ENCODE peak calls at places on chromosome 14, in four cellular contexts. E is trophoblast cell, Z is ovary, M is aorta. D is an unnamed sample.

GRCh38 chr14:24081739-24082204 is 10.4 kb downstream of the CPNE6 start:
- DNase-seq in E (peak; percentile 3), Z (no peak), M (no peak), D (no peak)

GRCh38 chr14:55851301-55851700 is 266.9 kb upstream of the PELI2 start:
- DNase-seq in E (no peak), Z (no peak), M (no peak), D (no peak)

GRCh38 chr14:32077081-32078029 is at the start of gene ARHGAP5:
- DNase-seq in E (peak; percentile 41), Z (peak; percentile 56), M (no peak), D (peak; percentile 5)

GRCh38 chr14:26887842-26888241 is 290.0 kb upstream of the NOVA1 start:
- DNase-seq in E (no peak), Z (peak; percentile 50), M (no peak), D (no peak)

GRCh38 chr14:58919262-58919661 is 269.2 kb upstream of the DAAM1 start:
- DNase-seq in E (no peak), Z (no peak), M (no peak), D (no peak)

GRCh38 chr14:39102265-39102968 is 618 bp downstream of the SEC23A start:
- DNase-seq in E (peak; percentile 72), Z (no peak), M (no peak), D (no peak)

GRCh38 chr14:20564501-20564997 is 3.7 kb upstream of the RNASE9 start:
- DNase-seq in E (no peak), Z (no peak), M (no peak), D (no peak)

GRCh38 chr14:91358654-91359210 is 58.9 kb downstream of the CCDC88C start:
- DNase-seq in E (no peak), Z (no peak), M (no peak), D (no peak)

GRCh38 chr14:58146399-58146798 is 5.6 kb downstream of the ARMH4 start:
- DNase-seq in E (no peak), Z (no peak), M (no peak), D (no peak)

GRCh38 chr14:61632401-61633195 is 62.7 kb upstream of the HIF1A start:
- DNase-seq in E (no peak), Z (no peak), M (no peak), D (no peak)

GRCh38 chr14:75833326-75834020 is 148.3 kb downstream of the TGFB3 start:
- DNase-seq in E (peak; percentile 93), Z (no peak), M (no peak), D (no peak)

GRCh38 chr14:84208451-84208850 is 1321.5 kb upstream of the FLRT2 start:
- DNase-seq in E (no peak), Z (no peak), M (no peak), D (no peak)

GRCh38 chr14:98393527-98393926 is 878.5 kb downstream of the BCL11B start:
- DNase-seq in E (no peak), Z (no peak), M (no peak), D (no peak)

GRCh38 chr14:78519863-78520262 is 349.7 kb downstream of the NRXN3 start:
- DNase-seq in E (peak; percentile 52), Z (no peak), M (no peak), D (no peak)

GRCh38 chr14:22650960-22651521 is 6.9 kb upstream of the OR6J1 start:
- DNase-seq in E (no peak), Z (no peak), M (no peak), D (no peak)

GRCh38 chr14:53032161-53032803 is 81.4 kb upstream of the FERMT2 start:
- DNase-seq in E (peak; percentile 75), Z (no peak), M (no peak), D (no peak)

GRCh38 chr14:58078068-58078467 is 73.9 kb downstream of the ARMH4 start:
- DNase-seq in E (no peak), Z (no peak), M (no peak), D (no peak)

GRCh38 chr14:54175298-54175942 is 218.8 kb upstream of the BMP4 start:
- DNase-seq in E (peak; percentile 92), Z (peak; percentile 71), M (no peak), D (no peak)

GRCh38 chr14:104603623-104604401 is 760 bp downstream of the TMEM179 start:
- DNase-seq in E (no peak), Z (peak; percentile 9), M (no peak), D (no peak)

GRCh38 chr14:21219561-21220111 is 49.6 kb downstream of the HNRNPC start:
- DNase-seq in E (no peak), Z (no peak), M (no peak), D (no peak)

GRCh38 chr14:104443391-104444158 is 136.0 kb upstream of the C14orf180 start:
- DNase-seq in E (peak; percentile 1), Z (no peak), M (peak; percentile 61), D (no peak)

GRCh38 chr14:99598774-99599173 is 5.2 kb downstream of the CCDC85C start:
- DNase-seq in E (no peak), Z (no peak), M (no peak), D (no peak)

GRCh38 chr14:33762462-33762861 is 188.4 kb downstream of the EGLN3 start:
- DNase-seq in E (no peak), Z (no peak), M (no peak), D (no peak)

GRCh38 chr14:52286659-52287649 is 19.5 kb downstream of the PTGDR start:
- DNase-seq in E (no peak), Z (no peak), M (no peak), D (no peak)

GRCh38 chr14:62162998-62163589 is 400.9 kb downstream of the SNAPC1 start:
- DNase-seq in E (peak; percentile 75), Z (no peak), M (no peak), D (no peak)

GRCh38 chr14:65696801-65697200 is 284.3 kb downstream of the FUT8 start:
- DNase-seq in E (no peak), Z (no peak), M (no peak), D (no peak)

GRCh38 chr14:45038865-45039264 is 45.1 kb upstream of the PRPF39 start:
- DNase-seq in E (no peak), Z (no peak), M (no peak), D (no peak)

GRCh38 chr14:76872796-76873432 is 46.7 kb downstream of the LRRC74A start:
- DNase-seq in E (peak; percentile 74), Z (peak; percentile 70), M (peak; percentile 83), D (peak; percentile 82)

GRCh38 chr14:94769413-94770250 is at the start of gene GSC:
- DNase-seq in E (peak; percentile 15), Z (peak; percentile 21), M (peak; percentile 82), D (no peak)

GRCh38 chr14:53529519-53529918 is 376.4 kb upstream of the DDHD1 start:
- DNase-seq in E (no peak), Z (no peak), M (no peak), D (no peak)

GRCh38 chr14:22489247-22489551 is 99.8 kb downstream of the DAD1 start:
- DNase-seq in E (no peak), Z (no peak), M (no peak), D (no peak)

GRCh38 chr14:85565862-85566296 is 35.9 kb downstream of the FLRT2 start:
- DNase-seq in E (peak; percentile 40), Z (no peak), M (no peak), D (no peak)

GRCh38 chr14:77407158-77407557 is 16.2 kb downstream of the NOXRED1 start:
- DNase-seq in E (no peak), Z (no peak), M (no peak), D (no peak)

GRCh38 chr14:28875937-28876910 is 109.6 kb downstream of the FOXG1 start:
- DNase-seq in E (no peak), Z (no peak), M (no peak), D (no peak)

GRCh38 chr14:54627718-54628345 is 60.9 kb downstream of the SAMD4A start:
- DNase-seq in E (no peak), Z (peak; percentile 63), M (no peak), D (peak; percentile 11)

DNA sequence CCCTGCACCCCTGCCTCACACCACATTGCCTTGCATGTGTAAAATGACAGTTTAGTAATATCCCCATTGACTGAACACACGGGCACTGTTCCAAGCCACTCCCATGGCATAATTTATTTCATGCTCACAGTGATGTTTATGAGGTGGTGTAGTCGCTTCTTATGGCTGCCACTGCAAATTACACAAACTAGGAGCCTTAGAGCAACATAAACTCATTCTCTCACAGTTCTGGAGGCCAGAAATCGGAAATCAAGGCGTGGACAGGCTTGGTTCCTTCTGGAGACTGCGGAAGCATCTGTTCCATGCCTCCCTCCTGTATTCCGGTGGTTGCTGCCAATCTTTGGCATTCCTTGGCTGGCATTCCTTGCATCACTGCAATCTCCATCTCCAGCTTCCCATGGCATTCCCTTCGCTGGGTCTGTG is 97.3 kb downstream of the RIN3 start:
- DNase-seq in E (no peak), Z (no peak), M (no peak), D (no peak)
- H3K4me1 ChIP-seq in E (peaks cover 5% of the 10 kb centered on the region), Z (no peaks in the 10 kb centered on the region), M (no peaks in the 10 kb centered on the region), D (peaks cover 50% of the 10 kb centered on the region)

DNA sequence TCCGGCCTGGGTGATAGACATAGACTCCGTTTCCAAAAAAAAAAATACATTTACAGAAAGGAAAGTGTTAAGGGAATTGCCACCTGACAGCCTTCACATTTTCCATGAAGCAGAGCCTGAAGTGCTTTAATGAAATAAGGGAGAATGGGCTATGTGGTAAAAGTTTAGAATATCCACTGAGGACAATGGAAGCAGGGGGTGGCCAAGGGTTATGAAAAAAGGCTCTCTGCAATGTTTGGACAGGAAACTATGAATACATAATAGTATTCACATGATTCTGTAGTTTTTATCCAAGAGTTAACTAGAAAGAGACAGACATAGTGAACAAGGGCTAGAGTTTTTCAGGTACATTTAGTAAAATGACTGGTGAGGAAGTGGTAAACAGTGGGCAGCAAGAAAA is 75.3 kb downstream of the COCH start:
- DNase-seq in E (no peak), Z (no peak), M (no peak), D (no peak)
- H3K27me3 ChIP-seq in E (no peaks in the 10 kb centered on the region), Z (no peaks in the 10 kb centered on the region), M (no peaks in the 10 kb centered on the region), D (no peaks in the 10 kb centered on the region)

GRCh38 chr14:93065272-93065730 is 50.4 kb downstream of the ITPK1 start:
- DNase-seq in E (peak; percentile 68), Z (no peak), M (no peak), D (no peak)

GRCh38 chr14:93064411-93065271 is 51.1 kb downstream of the ITPK1 start:
- DNase-seq in E (no peak), Z (no peak), M (no peak), D (no peak)

GRCh38 chr14:93060841-93061240 is 54.9 kb downstream of the ITPK1 start:
- DNase-seq in E (no peak), Z (no peak), M (no peak), D (no peak)

GRCh38 chr14:93061380-93062012 is 54.2 kb downstream of the ITPK1 start:
- DNase-seq in E (no peak), Z (no peak), M (no peak), D (no peak)

DNA sequence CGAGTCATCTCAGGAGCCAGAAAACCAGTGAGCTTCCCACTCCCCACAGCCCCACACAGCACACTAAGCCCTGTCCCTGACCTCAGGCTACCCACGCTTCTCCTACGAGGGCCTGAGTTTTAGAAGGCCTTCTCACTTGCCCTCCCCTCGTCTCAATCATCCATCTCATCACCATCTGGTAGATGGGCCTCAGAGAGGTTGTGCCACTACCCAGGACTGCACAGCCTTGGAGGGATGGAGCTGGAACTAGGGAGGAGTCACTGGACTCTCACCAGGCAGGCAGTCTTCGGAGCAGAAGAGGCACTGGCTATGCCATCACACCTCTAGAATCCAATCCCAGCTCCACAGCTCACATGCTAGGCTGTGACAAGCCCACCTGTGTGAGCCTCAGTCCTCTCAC is 52.3 kb downstream of the ITPK1 start:
- DNase-seq in E (no peak), Z (no peak), M (no peak), D (no peak)
- H3K4me1 ChIP-seq in E (peaks cover 8% of the 10 kb centered on the region), Z (peaks cover 5% of the 10 kb centered on the region), M (no peaks in the 10 kb centered on the region), D (peaks cover 26% of the 10 kb centered on the region)

DNA sequence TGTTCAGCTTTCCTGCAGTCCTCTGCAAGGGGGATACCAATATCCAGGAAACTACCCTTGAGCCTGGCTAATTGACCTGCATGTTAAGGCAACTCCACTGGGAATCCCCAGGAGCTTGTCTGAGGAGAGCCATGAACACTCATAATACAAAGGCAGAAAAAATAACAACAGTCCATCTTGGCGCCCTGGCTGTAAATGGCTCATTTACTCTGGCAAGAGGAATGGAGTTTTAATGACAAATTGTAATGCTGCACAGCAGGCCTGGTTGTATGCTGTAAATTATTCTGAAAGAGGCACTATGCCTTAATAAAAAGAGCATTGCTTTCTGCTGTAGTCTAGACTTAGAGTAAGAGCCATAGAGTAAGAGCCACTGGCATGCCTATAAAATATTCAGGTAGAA is 58.3 kb downstream of the SLC8A3 start:
- DNase-seq in E (no peak), Z (no peak), M (no peak), D (no peak)
- H3K27me3 ChIP-seq in E (no peaks in the 10 kb centered on the region), Z (no peaks in the 10 kb centered on the region), M (no peaks in the 10 kb centered on the region), D (peaks cover 6% of the 10 kb centered on the region)

D was measured in CD8-positive, alpha-beta memory T cell.